ENCODE peak calls at places on chromosomes 13 and 19, in five cellular contexts. G, N, K, F and R are unnamed samples.

GRCh38 chr13:80871481-80871880 is 530.6 kb upstream of the SPRY2 start:
- DNase-seq in K (no peak), N (no peak), G (no peak), F (peak), R (peak)

GRCh38 chr13:47803131-47803530 is 197.9 kb downstream of the SUCLA2 start:
- DNase-seq in F (no peak), K (no peak), N (no peak), G (no peak), R (no peak)

GRCh38 chr13:48233886-48234488 is 981 bp downstream of the ITM2B start:
- DNase-seq in N (no peak), F (peak), K (no peak), G (no peak), R (no peak)

GRCh38 chr19:35436477-35437141 is 11.4 kb upstream of the FFAR2 start:
- DNase-seq in N (peak), K (peak), G (no peak), F (no peak), R (no peak)

GRCh38 chr19:18223860-18224524 is 2.2 kb downstream of the PDE4C start:
- DNase-seq in F (no peak), N (peak), K (peak), G (no peak), R (no peak)

GRCh38 chr13:35475960-35476943 is at the start of gene MAB21L1:
- DNase-seq in F (peak), N (no peak), K (peak), G (no peak), R (no peak)

GRCh38 chr19:48443262-48443661 is 2.5 kb upstream of the GRWD1 start:
- DNase-seq in F (no peak), K (no peak), G (no peak), N (no peak), R (no peak)

GRCh38 chr19:57056972-57057371 is 62.8 kb upstream of the USP29 start:
- DNase-seq in N (peak), G (no peak), F (no peak), K (no peak), R (no peak)

GRCh38 chr13:52949744-52950143 is 78.9 kb upstream of the OLFM4 start:
- DNase-seq in K (no peak), N (peak), F (no peak), G (no peak), R (no peak)

GRCh38 chr13:110396913-110397379 is 89.9 kb downstream of the COL4A2 start:
- DNase-seq in G (no peak), F (peak), K (no peak), N (peak), R (no peak)

GRCh38 chr19:38726284-38726673 is 18.0 kb downstream of the CAPN12 start:
- DNase-seq in G (no peak), K (no peak), N (no peak), F (no peak), R (no peak)

GRCh38 chr19:47848871-47849473 is 10.1 kb upstream of the TPRX2 start:
- DNase-seq in F (no peak), K (peak), N (no peak), G (no peak), R (no peak)

GRCh38 chr19:1009043-1009975 is 9.1 kb downstream of the GRIN3B start:
- DNase-seq in N (peak), K (no peak), G (no peak), F (no peak), R (no peak)

GRCh38 chr19:3073159-3073563 is 10.9 kb upstream of the TLE5 start:
- DNase-seq in F (no peak), G (no peak), K (no peak), N (peak), R (no peak)

GRCh38 chr13:79456656-79457365 is 24.1 kb upstream of the NDFIP2 start:
- DNase-seq in F (no peak), N (no peak), K (no peak), G (no peak), R (no peak)

GRCh38 chr19:50478901-50479715 is 2.5 kb upstream of the GARIN5A start:
- DNase-seq in N (no peak), G (no peak), F (peak), K (peak), R (no peak)

GRCh38 chr19:19368087-19368486 is 37.4 kb upstream of the GATAD2A start:
- DNase-seq in G (no peak), K (no peak), N (no peak), F (no peak), R (no peak)

GRCh38 chr13:48559638-48560320 is 26.9 kb upstream of the RCBTB2 start:
- DNase-seq in F (peak), G (no peak), N (no peak), K (no peak), R (no peak)

GRCh38 chr19:15464394-15465385 is at the start of gene RASAL3:
- DNase-seq in N (no peak), G (peak), K (peak), F (no peak), R (no peak)

GRCh38 chr13:42354246-42355117 is 82.5 kb downstream of the AKAP11 start:
- DNase-seq in F (peak), G (peak), K (peak), N (no peak), R (no peak)